ENCODE peak calls at places on chromosomes 1 and 21, in four cellular contexts. U, E, K and Q are unnamed samples.

GRCh38 chr1:107250169-107250568 is 109.3 kb downstream of the NTNG1 start:
- DNase-seq in U (no peak), K (no peak), E (no peak), Q (no peak)

GRCh38 chr1:179831852-179832699 is 45.5 kb downstream of the TOR1AIP2 start:
- DNase-seq in K (no peak), U (no peak), E (no peak), Q (no peak)

GRCh38 chr1:185284533-185285244 is 32.4 kb downstream of the IVNS1ABP start:
- DNase-seq in E (no peak), K (no peak), U (no peak), Q (no peak)

GRCh38 chr1:37680933-37681332 is 11.4 kb upstream of the CDCA8 start:
- DNase-seq in E (no peak), K (no peak), U (no peak), Q (no peak)

GRCh38 chr21:44485796-44486195 is 30.5 kb downstream of the LRRC3 start:
- DNase-seq in E (no peak), K (no peak), U (no peak), Q (no peak)

GRCh38 chr1:215651867-215652266 is 84.8 kb downstream of the KCTD3 start:
- DNase-seq in E (no peak), K (no peak), U (no peak), Q (no peak)

GRCh38 chr1:174258148-174258550 is 98.8 kb downstream of the RABGAP1L start:
- DNase-seq in U (peak), K (peak), E (peak), Q (peak)

GRCh38 chr1:224080082-224080774 is 33.7 kb upstream of the FBXO28 start:
- DNase-seq in E (no peak), U (peak), K (no peak), Q (peak)

GRCh38 chr1:206693029-206693428 is 8.3 kb downstream of the MAPKAPK2 start:
- DNase-seq in E (no peak), U (peak), K (no peak), Q (peak)

GRCh38 chr1:19910650-19911049 is 12.8 kb downstream of the PLA2G2E start:
- DNase-seq in U (no peak), K (no peak), E (no peak), Q (no peak)

GRCh38 chr1:73899311-73899710 is 298.7 kb downstream of the LRRIQ3 start:
- DNase-seq in E (no peak), U (no peak), K (no peak), Q (no peak)

GRCh38 chr1:38141483-38141882 is 94.9 kb upstream of the POU3F1 start:
- DNase-seq in E (no peak), U (no peak), K (peak), Q (no peak)

GRCh38 chr21:43208561-43209332 is 39.9 kb downstream of the CRYAA start:
- DNase-seq in U (no peak), K (peak), E (no peak), Q (no peak)

GRCh38 chr1:109765896-109766615 is 2.3 kb upstream of the EPS8L3 start:
- DNase-seq in U (no peak), E (no peak), K (no peak), Q (no peak)